ENCODE peak calls at places on chromosome 1, in five cellular contexts. N is hypothalamus; Z is activated naive CD8-positive, alpha-beta T cell treated with anti-CD3 and anti-CD28 coated beads, Interleukin-2, amount 50 U/mL, for 24 hours; D is substantia nigra; U is A673. K is an unnamed sample.

GRCh38 chr1:36481091-36481490 is 1.6 kb downstream of the CSF3R start:
- DNase-seq in N (no peak), Z (no peak), D (no peak), U (no peak), K (no peak)

GRCh38 chr1:165851034-165851658 is 23.7 kb downstream of the UCK2 start:
- DNase-seq in N (no peak), Z (no peak), D (no peak), U (no peak), K (no peak)

GRCh38 chr1:204084247-204084772 is 11.4 kb downstream of the SOX13 start:
- DNase-seq in N (no peak), Z (no peak), D (peak; percentile 44), U (no peak), K (no peak)

GRCh38 chr1:46767649-46768282 is 31.1 kb upstream of the CYP4B1 start:
- DNase-seq in N (no peak), Z (no peak), D (no peak), U (no peak), K (no peak)

GRCh38 chr1:23092447-23092846 is 73.2 kb downstream of the KDM1A start:
- DNase-seq in N (no peak), Z (no peak), D (no peak), U (no peak), K (no peak)

GRCh38 chr1:224700915-224701531 is 84.9 kb downstream of the CNIH3 start:
- DNase-seq in N (no peak), Z (peak; percentile 12), D (no peak), U (peak; percentile 67), K (no peak)

GRCh38 chr1:91876040-91876470 is 9.9 kb downstream of the TGFBR3 start:
- DNase-seq in N (no peak), Z (peak; percentile 60), D (no peak), U (no peak), K (no peak)

GRCh38 chr1:178527117-178527516 is 14.2 kb downstream of the TEX35 start:
- DNase-seq in N (no peak), Z (no peak), D (no peak), U (no peak), K (no peak)

GRCh38 chr1:234683856-234684632 is 74.1 kb upstream of the IRF2BP2 start:
- DNase-seq in N (no peak), Z (no peak), D (no peak), U (no peak), K (no peak)

GRCh38 chr1:19596065-19596718 is 47.9 kb upstream of the NBL1 start:
- DNase-seq in N (no peak), Z (no peak), D (no peak), U (no peak), K (no peak)

GRCh38 chr1:24418898-24419628 is 3.5 kb downstream of the NIPAL3 start:
- DNase-seq in N (no peak), Z (peak; percentile 18), D (no peak), U (peak; percentile 92), K (no peak)

GRCh38 chr1:8370928-8371327 is 53.0 kb downstream of the SLC45A1 start:
- DNase-seq in N (no peak), Z (no peak), D (no peak), U (peak; percentile 63), K (no peak)

GRCh38 chr1:79692519-79692918 is 686.0 kb upstream of the ADGRL4 start:
- DNase-seq in N (no peak), Z (no peak), D (no peak), U (no peak), K (no peak)

GRCh38 chr1:62906428-62906886 is 122.5 kb downstream of the ATG4C start:
- DNase-seq in N (no peak), Z (peak; percentile 3), D (no peak), U (no peak), K (no peak)

GRCh38 chr1:198157847-198158765 is 1.3 kb downstream of the NEK7 start:
- DNase-seq in N (peak; percentile 22), Z (no peak), D (no peak), U (peak; percentile 35), K (no peak)

GRCh38 chr1:231676487-231676886 is 49.9 kb downstream of the DISC1 start:
- DNase-seq in N (no peak), Z (no peak), D (no peak), U (no peak), K (no peak)

GRCh38 chr1:166691476-166691875 is 147.8 kb upstream of the POGK start:
- DNase-seq in N (no peak), Z (no peak), D (no peak), U (no peak), K (no peak)

GRCh38 chr1:226981386-226981817 is 41.3 kb downstream of the COQ8A start:
- DNase-seq in N (no peak), Z (no peak), D (no peak), U (no peak), K (no peak)

GRCh38 chr1:21234779-21235178 is 55.5 kb downstream of the ECE1 start:
- DNase-seq in N (no peak), Z (no peak), D (no peak), U (no peak), K (no peak)

GRCh38 chr1:54949971-54950360 is 30.5 kb upstream of the TMEM61 start:
- DNase-seq in N (no peak), Z (no peak), D (no peak), U (no peak), K (no peak)

GRCh38 chr1:88746916-88747315 is 62.8 kb downstream of the PKN2 start:
- DNase-seq in N (no peak), Z (no peak), D (no peak), U (no peak), K (no peak)

GRCh38 chr1:209723761-209724693 is 19.4 kb downstream of the HSD11B1 start:
- DNase-seq in N (no peak), Z (peak; percentile 56), D (no peak), U (no peak), K (no peak)

GRCh38 chr1:31751822-31752241 is 12.3 kb downstream of the ADGRB2 start:
- DNase-seq in N (no peak), Z (no peak), D (no peak), U (no peak), K (no peak)

GRCh38 chr1:10610901-10611600 is 136.3 kb downstream of the PEX14 start:
- DNase-seq in N (no peak), Z (no peak), D (no peak), U (no peak), K (no peak)

GRCh38 chr1:203036135-203036534 is 9.8 kb downstream of the PPFIA4 start:
- DNase-seq in N (no peak), Z (no peak), D (no peak), U (no peak), K (no peak)

GRCh38 chr1:222750651-222751050 is 13.6 kb downstream of the FAM177B start:
- DNase-seq in N (no peak), Z (no peak), D (no peak), U (no peak), K (no peak)

GRCh38 chr1:114258633-114259032 is 105.0 kb upstream of the SYT6 start:
- DNase-seq in N (no peak), Z (no peak), D (no peak), U (no peak), K (no peak)